ENCODE peak calls at places on chromosomes 13 and 19, in four cellular contexts. One of them, this sample, is unnamed.

GRCh38 chr19:31675187-31675913 is 326.1 kb upstream of the TSHZ3 start:
- DNase-seq in CD8-positive, alpha-beta memory T cell: no peak
- DNase-seq in stimulated activated CD4-positive, alpha-beta T cell treated with anti-CD3 and anti-CD28 coated beads, Interleukin-4, amount 100 ng/mL, for 1 hour: no peak
- DNase-seq in left cardiac atrium: no peak
- DNase-seq in this sample: no peak

GRCh38 chr13:43272866-43273265 is 249.5 kb downstream of the DNAJC15 start:
- DNase-seq in stimulated activated CD4-positive, alpha-beta T cell treated with anti-CD3 and anti-CD28 coated beads, Interleukin-4, amount 100 ng/mL, for 1 hour: no peak
- DNase-seq in left cardiac atrium: no peak
- DNase-seq in CD8-positive, alpha-beta memory T cell: no peak
- DNase-seq in this sample: no peak

GRCh38 chr19:651114-651818 is 11.6 kb downstream of the FGF22 start:
- DNase-seq in left cardiac atrium: no peak
- DNase-seq in stimulated activated CD4-positive, alpha-beta T cell treated with anti-CD3 and anti-CD28 coated beads, Interleukin-4, amount 100 ng/mL, for 1 hour: no peak
- DNase-seq in CD8-positive, alpha-beta memory T cell: no peak
- DNase-seq in this sample: no peak

GRCh38 chr13:27678306-27679040 is 56.8 kb downstream of the POLR1D start:
- DNase-seq in CD8-positive, alpha-beta memory T cell: no peak
- DNase-seq in stimulated activated CD4-positive, alpha-beta T cell treated with anti-CD3 and anti-CD28 coated beads, Interleukin-4, amount 100 ng/mL, for 1 hour: no peak
- DNase-seq in left cardiac atrium: no peak
- DNase-seq in this sample: no peak

GRCh38 chr13:33180009-33180804 is 105.3 kb downstream of the STARD13 start:
- DNase-seq in CD8-positive, alpha-beta memory T cell: no peak
- DNase-seq in left cardiac atrium: no peak
- DNase-seq in stimulated activated CD4-positive, alpha-beta T cell treated with anti-CD3 and anti-CD28 coated beads, Interleukin-4, amount 100 ng/mL, for 1 hour: no peak
- DNase-seq in this sample: no peak

GRCh38 chr13:30874111-30874510 is 32.0 kb upstream of the MEDAG start:
- DNase-seq in CD8-positive, alpha-beta memory T cell: no peak
- DNase-seq in left cardiac atrium: no peak
- DNase-seq in stimulated activated CD4-positive, alpha-beta T cell treated with anti-CD3 and anti-CD28 coated beads, Interleukin-4, amount 100 ng/mL, for 1 hour: no peak
- DNase-seq in this sample: no peak

GRCh38 chr19:38676023-38676877 is 28.8 kb downstream of the ACTN4 start:
- DNase-seq in left cardiac atrium: peak
- DNase-seq in stimulated activated CD4-positive, alpha-beta T cell treated with anti-CD3 and anti-CD28 coated beads, Interleukin-4, amount 100 ng/mL, for 1 hour: no peak
- DNase-seq in CD8-positive, alpha-beta memory T cell: no peak
- DNase-seq in this sample: no peak

GRCh38 chr13:48942131-48942530 is 33.6 kb upstream of the FNDC3A start:
- DNase-seq in stimulated activated CD4-positive, alpha-beta T cell treated with anti-CD3 and anti-CD28 coated beads, Interleukin-4, amount 100 ng/mL, for 1 hour: no peak
- DNase-seq in CD8-positive, alpha-beta memory T cell: no peak
- DNase-seq in left cardiac atrium: no peak
- DNase-seq in this sample: no peak

GRCh38 chr13:24747248-24748151 is 16.5 kb upstream of the RNF17 start:
- DNase-seq in CD8-positive, alpha-beta memory T cell: no peak
- DNase-seq in left cardiac atrium: no peak
- DNase-seq in stimulated activated CD4-positive, alpha-beta T cell treated with anti-CD3 and anti-CD28 coated beads, Interleukin-4, amount 100 ng/mL, for 1 hour: no peak
- DNase-seq in this sample: peak

GRCh38 chr19:15869109-15869555 is 28.7 kb downstream of the CYP4F2 start:
- DNase-seq in left cardiac atrium: no peak
- DNase-seq in stimulated activated CD4-positive, alpha-beta T cell treated with anti-CD3 and anti-CD28 coated beads, Interleukin-4, amount 100 ng/mL, for 1 hour: peak
- DNase-seq in CD8-positive, alpha-beta memory T cell: peak
- DNase-seq in this sample: no peak

GRCh38 chr13:20193924-20194631 is 1.3 kb upstream of the GJB2 start:
- DNase-seq in left cardiac atrium: no peak
- DNase-seq in CD8-positive, alpha-beta memory T cell: peak
- DNase-seq in stimulated activated CD4-positive, alpha-beta T cell treated with anti-CD3 and anti-CD28 coated beads, Interleukin-4, amount 100 ng/mL, for 1 hour: no peak
- DNase-seq in this sample: no peak